ENCODE peak calls at places on chromosomes 12 and 14, in six cellular contexts. O, S, F, X, H and P are unnamed samples.

GRCh38 chr12:12167847-12168246 is 97.1 kb downstream of the BCL2L14 start:
- DNase-seq in X (no peak), H (no peak), O (no peak), S (no peak), F (no peak), P (no peak)

GRCh38 chr14:35380794-35381193 is 23.8 kb downstream of the NFKBIA start:
- DNase-seq in H (no peak), X (no peak), S (no peak), O (no peak), F (no peak), P (no peak)

GRCh38 chr14:64861916-64862315 is 17.8 kb downstream of the SPTB start:
- DNase-seq in H (no peak), F (no peak), O (no peak), X (no peak), S (no peak), P (no peak)

GRCh38 chr14:55301722-55302121 is 30.5 kb downstream of the FBXO34 start:
- DNase-seq in S (no peak), X (no peak), H (no peak), F (peak; percentile 12), O (peak; percentile 48), P (no peak)

GRCh38 chr12:49086116-49086515 is 8.5 kb downstream of the DHH start:
- DNase-seq in F (no peak), S (no peak), O (no peak), H (no peak), X (no peak), P (no peak)

GRCh38 chr14:85125331-85125730 is 404.6 kb upstream of the FLRT2 start:
- DNase-seq in X (no peak), O (no peak), S (no peak), F (no peak), H (no peak), P (no peak)

GRCh38 chr12:6956332-6956727 is 5.2 kb downstream of the PTPN6 start:
- DNase-seq in O (no peak), S (no peak), X (no peak), H (no peak), F (no peak), P (no peak)

GRCh38 chr14:50230601-50231474 is 540 bp downstream of the SOS2 start:
- DNase-seq in O (peak; percentile 56), S (peak; percentile 52), H (peak; percentile 55), F (peak; percentile 8), X (peak; percentile 13), P (no peak)

GRCh38 chr12:103903979-103904378 is 26.2 kb upstream of the HSP90B1 start:
- DNase-seq in F (no peak), X (no peak), O (no peak), S (no peak), H (no peak), P (no peak)